ENCODE peak calls at places on chromosomes 16 and 17, in five cellular contexts. E, T, F, R and D are unnamed samples.

GRCh38 chr17:48144976-48145798 is 37.6 kb downstream of the SNX11 start:
- ATAC-seq in F (peak), E (no peak), R (no peak), T (no peak), D (no peak)

GRCh38 chr17:8234361-8235270 is 13.2 kb downstream of the CTC1 start:
- ATAC-seq in E (no peak), F (no peak), R (no peak), T (no peak), D (no peak)

GRCh38 chr17:11391134-11391533 is 150.1 kb downstream of the SHISA6 start:
- ATAC-seq in R (no peak), E (no peak), T (no peak), F (no peak), D (no peak)

GRCh38 chr17:31492880-31493655 is 101.6 kb downstream of the RAB11FIP4 start:
- ATAC-seq in F (peak), R (no peak), T (no peak), E (no peak), D (no peak)

GRCh38 chr17:1259910-1260389 is 10.3 kb upstream of the BHLHA9 start:
- ATAC-seq in T (peak), E (no peak), R (peak), F (no peak), D (no peak)

GRCh38 chr16:90044111-90044551 is 24.9 kb upstream of the DBNDD1 start:
- ATAC-seq in F (no peak), T (peak), R (no peak), E (peak), D (no peak)

GRCh38 chr17:47895254-47895855 is 681 bp upstream of the SP2 start:
- ATAC-seq in E (peak), T (no peak), R (no peak), F (no peak), D (peak)

GRCh38 chr16:65572156-65572555 is 450.3 kb upstream of the CDH11 start:
- ATAC-seq in E (no peak), T (no peak), F (no peak), R (no peak), D (no peak)

GRCh38 chr17:9306086-9306485 is 269.5 kb downstream of the STX8 start:
- ATAC-seq in T (no peak), F (peak), E (no peak), R (no peak), D (no peak)

GRCh38 chr17:81160306-81160705 is 5.0 kb upstream of the PVALEF start:
- ATAC-seq in E (no peak), T (no peak), F (no peak), R (no peak), D (no peak)

GRCh38 chr17:66949501-66949900 is 15.0 kb upstream of the CACNG4 start:
- ATAC-seq in F (no peak), E (no peak), R (no peak), T (no peak), D (no peak)

GRCh38 chr16:80962879-80963278 is 43.8 kb downstream of the CMC2 start:
- ATAC-seq in T (no peak), F (no peak), R (no peak), E (no peak), D (no peak)

GRCh38 chr17:62974788-62975586 is 9.0 kb downstream of the TANC2 start:
- ATAC-seq in F (no peak), T (no peak), R (no peak), E (no peak), D (no peak)

GRCh38 chr17:79109584-79109983 is 35.0 kb downstream of the ENGASE start:
- ATAC-seq in R (peak), T (peak), F (no peak), E (no peak), D (no peak)

GRCh38 chr17:47776330-47777197 is 43.5 kb downstream of the TBX21 start:
- ATAC-seq in R (peak), F (peak), E (peak), T (peak), D (no peak)

GRCh38 chr17:46020023-46020735 is 21.1 kb downstream of the STH start:
- ATAC-seq in F (peak), E (peak), T (no peak), R (no peak), D (no peak)

GRCh38 chr16:87457051-87457611 is 35.7 kb downstream of the ZCCHC14 start:
- ATAC-seq in T (peak), R (no peak), E (no peak), F (peak), D (no peak)

GRCh38 chr16:53080345-53081031 is 25.7 kb downstream of the CHD9 start:
- ATAC-seq in R (peak), E (no peak), F (no peak), T (no peak), D (peak)

GRCh38 chr17:9648521-9649110 is 3.3 kb downstream of the USP43 start:
- ATAC-seq in T (no peak), R (no peak), F (no peak), E (peak), D (no peak)

GRCh38 chr16:47574091-47575054 is 113.2 kb downstream of the PHKB start:
- ATAC-seq in E (no peak), F (peak), R (no peak), T (no peak), D (no peak)

GRCh38 chr16:81607805-81608514 is 163.4 kb downstream of the CMIP start:
- ATAC-seq in F (peak), T (no peak), R (no peak), E (no peak), D (no peak)

GRCh38 chr16:24645739-24646645 is 83.5 kb upstream of the TNRC6A start:
- ATAC-seq in F (no peak), T (peak), R (no peak), E (peak), D (peak)

GRCh38 chr16:5377280-5377898 is 279.8 kb upstream of the EEF2KMT start:
- ATAC-seq in R (peak), T (no peak), F (no peak), E (no peak), D (no peak)

GRCh38 chr17:17567114-17567513 is 24.4 kb downstream of the PEMT start:
- ATAC-seq in R (no peak), F (no peak), T (no peak), E (no peak), D (no peak)

GRCh38 chr16:84332975-84333684 is 35.2 kb upstream of the ATP2C2 start:
- ATAC-seq in F (no peak), E (no peak), R (peak), T (peak), D (no peak)

GRCh38 chr17:3843935-3844516 is 2.0 kb downstream of the NCBP3 start:
- ATAC-seq in E (peak), T (peak), F (peak), R (peak), D (no peak)

GRCh38 chr17:43449470-43450202 is 34.1 kb upstream of the DHX8 start:
- ATAC-seq in F (no peak), T (no peak), E (no peak), R (no peak), D (no peak)

GRCh38 chr17:43982171-43982570 is 22.3 kb upstream of the NAGS start:
- ATAC-seq in T (no peak), F (no peak), E (no peak), R (no peak), D (no peak)

GRCh38 chr16:55526448-55526847 is 17.6 kb downstream of the LPCAT2 start:
- ATAC-seq in F (no peak), E (no peak), R (no peak), T (no peak), D (no peak)

GRCh38 chr17:77440571-77440981 is 299.8 kb downstream of the SEC14L1 start:
- ATAC-seq in E (no peak), R (no peak), F (peak), T (no peak), D (no peak)

GRCh38 chr17:77442976-77443742 is 302.4 kb downstream of the SEC14L1 start:
- ATAC-seq in T (no peak), R (no peak), E (no peak), F (no peak), D (no peak)

GRCh38 chr17:77439382-77440013 is 298.7 kb downstream of the SEC14L1 start:
- ATAC-seq in R (no peak), T (no peak), E (no peak), F (no peak), D (no peak)

GRCh38 chr17:77443743-77444260 is 303.0 kb downstream of the SEC14L1 start:
- ATAC-seq in E (no peak), R (no peak), T (no peak), F (no peak), D (no peak)

DNA sequence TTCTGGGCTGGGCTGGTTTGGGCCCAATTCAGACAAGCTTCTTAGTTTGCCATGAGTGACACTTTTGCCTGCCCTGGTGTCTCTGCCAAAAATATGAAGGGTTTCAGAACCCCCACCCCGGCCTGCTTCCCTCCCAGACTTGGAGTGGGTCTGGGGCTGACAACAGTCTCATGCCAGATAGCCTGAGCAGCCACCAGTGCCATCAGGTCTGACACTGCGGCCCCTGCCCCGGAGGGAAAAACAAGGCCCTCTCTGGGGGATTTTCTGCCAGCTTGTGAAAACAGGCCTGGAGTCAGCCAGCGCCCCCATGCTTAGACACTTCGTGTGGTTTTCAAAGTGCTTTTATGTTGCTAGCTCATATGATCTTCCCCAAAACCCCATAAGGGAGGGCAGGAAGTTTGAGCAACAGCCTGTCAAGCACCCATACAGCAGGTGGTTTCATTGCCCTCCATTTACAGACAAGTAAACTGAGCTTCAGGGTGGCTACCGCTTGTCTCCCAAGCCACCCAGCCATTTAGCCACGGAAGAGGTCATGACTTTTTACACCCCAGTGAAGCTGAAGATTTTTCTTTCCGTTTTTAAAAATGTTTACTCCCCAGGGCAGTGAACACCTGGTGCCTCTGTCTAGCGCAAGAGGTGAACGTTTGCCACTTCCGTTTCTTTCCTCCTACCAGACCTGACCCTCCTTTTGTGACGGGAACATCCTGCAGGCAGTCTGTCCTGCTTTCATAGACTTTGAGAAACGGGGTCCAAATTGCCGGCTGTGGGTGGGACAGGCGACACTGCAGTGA is 300.6 kb downstream of the SEC14L1 start:
- ATAC-seq in E (no peak), F (peak), R (no peak), T (no peak), D (no peak)
- H3K4me3 ChIP-seq in E (no peak), F (peak), R (no peak), T (no peak), D (no peak)

GRCh38 chr16:12543700-12544476 is 259.8 kb downstream of the CPPED1 start:
- ATAC-seq in R (no peak), T (no peak), F (peak), E (no peak), D (no peak)

GRCh38 chr16:12545292-12545610 is 258.4 kb downstream of the CPPED1 start:
- ATAC-seq in T (peak), R (no peak), E (no peak), F (no peak), D (no peak)

GRCh38 chr16:12542818-12543699 is 260.6 kb downstream of the CPPED1 start:
- ATAC-seq in R (no peak), T (no peak), E (no peak), F (peak), D (no peak)

GRCh38 chr16:12545792-12546342 is 257.8 kb downstream of the CPPED1 start:
- ATAC-seq in E (no peak), R (no peak), F (peak), T (no peak), D (no peak)

DNA sequence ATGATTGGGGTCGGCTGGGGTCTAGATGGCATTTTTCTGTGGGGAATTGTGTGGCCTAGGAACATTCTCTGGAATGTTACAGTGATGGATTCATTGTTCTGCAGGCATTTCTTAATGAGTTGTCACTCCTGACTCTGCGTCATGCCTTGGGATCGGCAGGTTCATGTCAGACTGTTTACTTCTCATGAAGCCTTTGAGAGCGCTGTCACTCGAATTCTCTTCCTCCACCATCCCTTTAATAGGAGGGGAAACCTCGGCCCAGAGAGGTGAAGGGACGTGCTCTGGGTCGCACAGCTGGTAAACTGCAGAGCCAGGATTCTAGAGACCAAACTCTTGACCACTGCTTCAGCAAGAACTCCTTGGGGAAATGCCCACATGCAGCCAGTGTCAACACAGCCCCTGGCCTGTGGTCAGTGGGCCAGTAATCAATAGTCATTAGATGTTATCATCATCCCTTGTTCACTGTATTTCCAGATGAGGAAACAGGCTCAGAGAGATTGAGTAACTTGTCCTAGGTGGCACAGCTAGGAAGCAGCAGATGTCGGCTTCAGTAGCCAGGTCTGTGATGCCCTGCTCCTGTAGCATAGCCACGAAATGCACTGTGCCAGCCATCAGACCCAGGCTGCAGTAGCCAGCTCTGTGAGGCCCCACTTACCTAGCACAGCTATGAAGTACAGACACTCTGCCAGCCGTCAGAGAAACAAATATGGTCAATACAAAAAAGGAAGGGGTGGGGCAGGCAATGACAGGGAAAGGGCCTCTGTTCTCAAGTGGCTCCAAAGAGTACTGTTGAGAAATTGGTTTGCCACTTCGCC is 259.0 kb downstream of the CPPED1 start:
- ATAC-seq in F (peak), E (no peak), T (peak), R (no peak), D (no peak)
- TF ChIP-seq POLR2AphosphoS5 in F (no peak), E (no peak), T (no peak), R (no peak), D (no peak)

DNA sequence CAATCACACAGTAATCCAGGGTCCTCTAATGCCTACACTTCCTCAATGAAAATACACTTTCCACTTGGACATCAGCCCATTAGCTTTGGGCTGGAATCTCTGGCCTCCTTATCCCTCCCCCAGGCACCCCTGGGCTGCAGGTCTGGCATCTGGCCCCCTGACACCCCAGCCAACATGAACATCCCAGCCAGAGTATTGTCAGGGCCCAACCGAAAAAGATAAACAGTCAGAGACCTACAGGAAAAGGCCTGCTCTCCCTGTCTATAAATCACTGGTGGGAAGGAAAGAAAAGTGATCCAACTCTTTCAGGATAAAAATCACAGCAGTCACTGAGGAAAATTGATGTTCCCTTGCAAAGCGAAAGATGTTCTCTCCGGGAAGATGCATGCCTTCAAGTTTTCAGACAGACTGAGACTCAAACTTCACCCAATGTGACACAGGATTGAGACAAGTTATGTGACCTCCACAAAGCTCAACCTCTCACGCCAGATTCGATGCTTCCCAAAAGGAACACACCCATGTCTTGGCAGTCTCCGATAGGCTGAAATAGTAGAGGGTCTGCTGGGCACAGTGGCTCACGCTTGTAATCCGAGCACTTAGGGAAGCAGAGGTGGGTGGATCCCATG is 22.3 kb downstream of the ZFHX3 start:
- ATAC-seq in T (no peak), F (no peak), E (no peak), R (peak), D (peak)
- H3K4me3 ChIP-seq in T (no peak), F (no peak), E (no peak), R (no peak), D (no peak)

DNA sequence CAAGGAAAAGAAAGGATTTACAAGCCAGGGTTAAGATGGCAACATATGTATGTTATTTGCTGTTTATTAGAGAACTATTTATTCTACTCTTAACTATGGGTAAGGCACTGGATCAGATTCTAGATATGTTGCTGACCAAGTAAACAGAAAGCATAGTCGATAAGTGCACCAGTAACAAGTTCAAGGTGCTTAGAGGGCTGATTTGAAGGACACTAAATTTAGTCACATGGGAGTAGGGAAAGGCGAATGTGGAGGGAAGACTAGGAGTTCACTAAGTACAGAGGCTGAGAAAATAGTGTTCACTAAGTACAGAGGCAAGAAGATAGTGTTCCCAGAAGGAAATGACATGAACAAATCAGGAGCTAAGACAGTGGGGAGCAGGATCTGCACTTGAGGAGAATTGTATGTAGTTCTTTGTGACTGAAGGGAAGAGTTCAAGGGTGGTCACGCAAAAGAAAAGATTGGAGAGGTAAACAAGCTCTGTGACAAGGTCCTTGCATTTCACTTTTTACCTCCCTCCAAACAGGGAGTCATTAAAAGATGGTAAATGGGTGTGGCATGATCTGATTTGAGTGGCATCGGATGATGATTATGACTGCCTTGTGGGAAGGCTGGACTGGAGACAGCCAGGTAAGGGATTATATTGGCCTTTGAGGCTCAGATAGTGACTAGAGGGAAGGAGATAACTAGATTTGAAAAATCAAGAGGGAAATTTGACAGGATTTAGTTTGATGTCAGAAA is 20.9 kb downstream of the HEATR9 start:
- ATAC-seq in E (no peak), F (no peak), T (no peak), R (no peak), D (no peak)
- TF ChIP-seq POLR2AphosphoS5 in E (no peak), F (no peak), T (no peak), R (no peak), D (no peak)

DNA sequence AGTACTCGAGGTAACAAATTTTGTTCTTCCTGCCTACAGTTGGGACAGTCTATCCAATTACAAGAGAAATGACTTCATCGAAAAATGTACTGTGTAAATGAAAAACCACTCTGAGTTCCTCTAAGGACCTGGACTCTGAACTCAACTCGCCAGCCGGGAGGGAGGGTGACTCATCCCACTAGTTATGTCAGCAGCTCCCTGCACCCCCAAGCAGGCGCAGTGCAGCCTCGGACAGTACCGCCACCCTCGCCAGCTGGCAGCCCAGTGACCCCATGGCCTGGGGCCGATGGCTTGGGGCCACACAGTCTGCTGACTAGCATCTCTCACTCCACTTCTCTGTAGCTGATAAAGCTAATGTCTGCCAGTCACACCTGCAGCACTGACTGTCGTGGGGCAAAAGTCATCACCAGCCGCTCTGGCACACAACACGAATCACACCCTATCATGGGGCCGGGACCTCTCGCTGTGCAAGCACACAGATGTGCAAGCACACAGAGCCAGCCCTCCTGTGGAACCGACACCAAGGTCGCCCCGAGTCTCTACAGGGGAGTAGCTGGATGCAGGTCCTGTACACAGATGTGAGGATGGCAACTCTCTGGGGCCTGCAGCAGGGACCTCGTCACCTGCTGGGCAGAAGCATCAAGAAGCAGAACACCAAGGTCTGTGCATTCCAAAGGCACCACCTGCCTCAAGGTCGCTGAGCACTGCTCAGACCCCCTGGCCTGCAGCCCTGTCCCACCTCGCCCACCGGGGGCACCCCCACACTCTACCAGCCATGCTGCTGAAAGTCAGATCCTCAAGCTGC is 5.7 kb downstream of the CSNK1D start:
- ATAC-seq in F (peak), E (peak), T (peak), R (peak), D (peak)
- H3K4me3 ChIP-seq in F (no peak), E (peak), T (peak), R (no peak), D (no peak)